ENCODE peak calls at places on chromosomes 16 and 17, in seven cellular contexts. U is A673, V is mesenchymal stem cell, G is heart right ventricle, D is sigmoid colon, K is body of pancreas, Y is pancreas. R is an unnamed sample. For H3K36me3, the result is how much of the 10 kb centered on the place peaks cover.

GRCh38 chr16:70306880-70307279 is 7.9 kb downstream of the DDX19B start:
- DNase-seq in G (no peak), K (no peak), Y (no peak), V (no peak), D (no peak), U (no peak), R (no peak)

GRCh38 chr17:73347355-73347754 is 35.6 kb upstream of the CDC42EP4 start:
- DNase-seq in V (no peak), U (peak), D (no peak), K (no peak), G (no peak), Y (no peak), R (no peak)

GRCh38 chr16:89170346-89171215 is 967 bp upstream of the CDH15 start:
- DNase-seq in U (no peak), Y (peak), K (peak), D (no peak), V (no peak), G (no peak), R (no peak)

GRCh38 chr16:19520861-19521331 is 1.0 kb downstream of the GDE1 start:
- DNase-seq in U (no peak), D (no peak), Y (no peak), V (peak), G (no peak), K (peak), R (peak)

GRCh38 chr17:14268264-14268663 is 31.6 kb upstream of the CDRT15 start:
- DNase-seq in G (no peak), K (peak), U (no peak), D (no peak), V (no peak), Y (no peak), R (no peak)

GRCh38 chr16:20928774-20929411 is 28.3 kb downstream of the LYRM1 start:
- DNase-seq in U (no peak), Y (no peak), D (no peak), V (no peak), K (no peak), G (no peak), R (no peak)

GRCh38 chr17:7173687-7174602 is 5.2 kb downstream of the ASGR1 start:
- DNase-seq in V (peak), K (peak), U (peak), G (peak), D (peak), Y (peak), R (no peak)

GRCh38 chr16:12298285-12298684 is 321.8 kb downstream of the SNX29 start:
- DNase-seq in V (no peak), G (no peak), D (no peak), K (no peak), Y (no peak), U (no peak), R (no peak)

GRCh38 chr17:62573480-62574117 is 53.9 kb upstream of the MRC2 start:
- DNase-seq in K (no peak), V (no peak), D (no peak), Y (no peak), G (no peak), U (no peak), R (no peak)

GRCh38 chr17:48728232-48729231 is at the start of gene HOXB13:
- DNase-seq in Y (no peak), K (peak), V (peak), U (peak), G (no peak), D (peak), R (no peak)

GRCh38 chr16:17395849-17396480 is 74.8 kb downstream of the XYLT1 start:
- DNase-seq in Y (peak), V (no peak), U (no peak), G (no peak), D (peak), K (peak), R (no peak)

GRCh38 chr17:9907883-9908648 is 3.0 kb upstream of the RCVRN start:
- DNase-seq in K (no peak), Y (no peak), D (no peak), G (no peak), V (peak), U (no peak), R (no peak)

GRCh38 chr17:68182940-68183551 is 64.8 kb upstream of the AMZ2 start:
- DNase-seq in K (no peak), V (no peak), G (no peak), U (no peak), D (no peak), Y (no peak), R (no peak)

GRCh38 chr17:55990332-55991006 is 162.8 kb upstream of the ANKFN1 start:
- DNase-seq in Y (no peak), V (no peak), G (no peak), U (no peak), K (no peak), D (no peak), R (no peak)

GRCh38 chr17:78355701-78356100 is 4.2 kb downstream of the SOCS3 start:
- DNase-seq in U (no peak), V (no peak), K (no peak), Y (no peak), G (no peak), D (no peak), R (no peak)

GRCh38 chr17:43570518-43570928 is 24.4 kb upstream of the ETV4 start:
- DNase-seq in Y (no peak), G (no peak), V (peak), K (no peak), D (no peak), U (no peak), R (peak)

GRCh38 chr17:17886747-17887146 is 50.0 kb upstream of the SREBF1 start:
- DNase-seq in Y (no peak), G (no peak), U (no peak), V (no peak), K (peak), D (peak), R (no peak)

GRCh38 chr16:85025781-85026653 is 1.6 kb upstream of the KIAA0513 start:
- DNase-seq in K (no peak), Y (no peak), D (no peak), U (no peak), V (no peak), G (no peak), R (no peak)

GRCh38 chr16:56424791-56425438 is 430 bp downstream of the AMFR start:
- DNase-seq in U (peak), Y (peak), K (peak), D (peak), G (peak), V (peak), R (no peak)

GRCh38 chr17:64515419-64515818 is 8.6 kb downstream of the CEP95 start:
- DNase-seq in Y (no peak), U (no peak), D (no peak), G (no peak), K (no peak), V (no peak), R (no peak)

GRCh38 chr16:76913046-76913445 is 277.9 kb upstream of the MON1B start:
- DNase-seq in U (no peak), K (no peak), V (no peak), G (no peak), Y (no peak), D (no peak), R (no peak)

GRCh38 chr17:40952675-40953074 is 14.1 kb downstream of the KRT39 start:
- DNase-seq in D (no peak), V (peak), U (peak), K (no peak), G (no peak), Y (no peak), R (peak)

GRCh38 chr17:57295526-57296023 is 39.3 kb downstream of the MSI2 start:
- DNase-seq in G (no peak), U (peak), K (no peak), Y (no peak), D (no peak), V (peak), R (peak)

GRCh38 chr16:4395055-4395726 is 21.2 kb downstream of the CORO7 start:
- DNase-seq in G (no peak), Y (no peak), V (no peak), U (no peak), D (no peak), K (no peak), R (no peak)

GRCh38 chr17:40071720-40072480 is 9.1 kb downstream of the THRA start:
- DNase-seq in Y (peak), G (peak), U (peak), K (peak), D (peak), V (peak), R (no peak)

GRCh38 chr16:19698480-19699465 is 19.3 kb downstream of the KNOP1 start:
- DNase-seq in V (no peak), K (no peak), U (no peak), Y (no peak), G (no peak), D (no peak), R (no peak)

GRCh38 chr16:67404740-67405226 is 11.5 kb upstream of the TPPP3 start:
- DNase-seq in V (no peak), U (no peak), D (no peak), K (peak), G (no peak), Y (peak), R (no peak)

GRCh38 chr17:78416791-78417530 is 38.5 kb downstream of the PGS1 start:
- DNase-seq in G (peak), V (peak), K (no peak), Y (no peak), D (peak), U (no peak), R (no peak)

GRCh38 chr16:29825145-29826044 is 5.1 kb downstream of the MVP start:
- DNase-seq in K (no peak), U (no peak), G (peak), Y (no peak), D (peak), V (peak), R (peak)

GRCh38 chr16:77330332-77331043 is 104.3 kb downstream of the ADAMTS18 start:
- DNase-seq in K (no peak), D (no peak), V (no peak), U (no peak), G (no peak), Y (no peak), R (no peak)

GRCh38 chr16:30882429-30883310 is 11.2 kb downstream of the BCL7C start:
- DNase-seq in U (no peak), Y (no peak), V (no peak), K (no peak), G (no peak), D (no peak), R (no peak)

GRCh38 chr16:48613061-48613957 is 3.3 kb upstream of the N4BP1 start:
- DNase-seq in U (no peak), V (peak), D (no peak), G (no peak), Y (no peak), K (no peak), R (peak)

GRCh38 chr17:8966926-8967325 is 1.4 kb upstream of the PIK3R5 start:
- DNase-seq in G (no peak), D (no peak), U (no peak), Y (no peak), K (no peak), V (no peak), R (no peak)

GRCh38 chr16:49483251-49483650 is 109.6 kb downstream of the C16orf78 start:
- DNase-seq in K (no peak), G (no peak), Y (no peak), V (no peak), D (peak), U (no peak), R (no peak)

GRCh38 chr16:83336630-83337029 is 471.1 kb upstream of the HSBP1 start:
- DNase-seq in K (no peak), D (no peak), U (no peak), Y (no peak), G (no peak), V (peak), R (peak)

GRCh38 chr17:50692448-50693040 is 15.2 kb downstream of the ANKRD40 start:
- DNase-seq in D (no peak), U (no peak), Y (no peak), G (no peak), V (no peak), K (peak), R (no peak)

GRCh38 chr17:75820411-75821080 is 23.7 kb downstream of the UNC13D start:
- DNase-seq in D (no peak), G (no peak), V (no peak), U (no peak), K (no peak), Y (peak), R (no peak)

GRCh38 chr17:75823257-75824041 is 20.8 kb downstream of the UNC13D start:
- DNase-seq in U (no peak), V (no peak), G (no peak), D (no peak), K (no peak), Y (peak), R (no peak)

GRCh38 chr17:75822800-75823166 is 21.4 kb downstream of the UNC13D start:
- DNase-seq in U (no peak), V (no peak), Y (peak), D (no peak), K (no peak), G (no peak), R (no peak)

GRCh38 chr17:75821552-75821951 is 22.7 kb downstream of the UNC13D start:
- DNase-seq in G (no peak), Y (peak), U (no peak), K (no peak), D (no peak), V (no peak), R (no peak)

DNA sequence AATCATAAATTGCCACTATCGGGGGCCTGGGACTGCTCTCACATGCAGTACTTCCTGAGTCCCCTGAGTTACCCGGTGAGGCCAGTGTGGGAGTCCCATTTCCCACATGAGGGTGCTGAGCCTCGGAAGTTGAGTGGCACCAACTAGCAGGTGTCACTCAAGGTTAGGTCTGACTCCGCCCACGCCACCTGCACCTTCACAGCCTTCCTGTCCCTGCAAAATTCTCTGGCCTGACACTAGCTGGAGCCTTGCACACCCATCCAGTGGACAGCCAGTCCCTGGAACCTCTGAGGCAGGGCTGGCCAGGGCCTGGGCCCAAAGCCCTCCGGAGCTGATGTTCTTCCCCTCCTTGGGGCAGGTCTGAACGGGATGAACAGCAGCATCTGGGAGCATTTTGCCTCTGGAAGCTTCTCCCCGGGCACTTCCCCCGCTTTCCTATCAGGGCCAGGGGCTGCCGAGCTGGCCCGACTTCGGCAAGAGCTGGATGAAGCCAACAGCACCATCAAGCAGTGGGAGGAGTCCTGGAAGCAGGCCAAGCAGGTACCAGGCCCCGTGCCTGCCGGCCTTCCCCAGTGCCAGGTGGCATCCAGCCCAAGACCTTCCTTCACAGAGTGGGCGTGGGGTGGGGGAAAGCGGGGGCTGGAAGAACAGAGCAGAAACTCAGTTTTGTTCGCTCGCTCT is 21.9 kb downstream of the UNC13D start:
- DNase-seq in Y (peak), V (no peak), K (peak), U (no peak), D (no peak), G (no peak), R (no peak)
- H3K36me3 ChIP-seq in Y (under half), V (half or more), K (under half), U (half or more), D (half or more), G (under half), R (under half)

DNA sequence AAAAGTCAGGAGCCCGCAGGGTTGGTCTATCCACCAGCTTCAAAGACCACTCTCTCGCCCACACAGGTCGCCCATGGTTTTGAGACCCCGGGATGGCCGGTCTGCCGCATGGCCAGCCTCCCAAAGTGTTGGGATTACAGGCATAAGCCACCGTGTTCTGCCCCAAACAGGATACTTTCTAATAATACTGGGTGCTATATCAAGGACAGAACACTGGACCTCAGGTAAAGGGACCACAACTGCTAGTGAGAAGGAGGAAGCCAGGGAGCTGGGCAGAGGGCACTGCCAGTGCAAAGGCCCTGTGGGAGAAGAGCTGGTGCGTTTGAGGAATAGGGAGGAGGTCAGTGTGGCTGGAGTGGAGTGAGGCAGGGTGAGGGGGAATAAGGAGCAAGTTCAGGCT is 34.1 kb downstream of the IL21R start:
- DNase-seq in K (no peak), D (peak), G (peak), U (no peak), V (no peak), Y (no peak), R (no peak)
- H3K27ac ChIP-seq in K (no peak), D (no peak), G (no peak), U (no peak), V (no peak), Y (no peak), R (no peak)

DNA sequence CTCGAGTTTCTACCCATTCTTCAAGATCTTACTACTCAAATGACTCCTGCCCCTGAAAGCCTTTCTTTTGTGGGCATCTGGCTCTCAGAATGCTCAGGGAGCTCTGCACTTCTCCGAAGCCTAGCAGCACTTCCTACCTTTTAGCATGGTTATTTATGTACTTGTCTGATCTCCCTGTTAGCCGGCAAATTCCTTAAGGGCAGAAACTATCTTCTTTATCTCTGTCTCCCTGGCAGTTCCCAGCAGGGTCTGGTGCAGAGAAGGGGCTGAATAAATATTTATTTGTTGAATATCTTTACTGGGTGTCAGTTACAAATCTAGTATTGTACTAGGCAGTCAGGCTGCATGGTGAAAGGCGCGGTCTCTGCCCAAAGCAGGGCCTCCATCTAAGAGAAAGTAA is 30.7 kb downstream of the TMEM132E start:
- DNase-seq in V (no peak), G (no peak), D (no peak), K (no peak), U (no peak), Y (no peak), R (no peak)
- H3K36me3 ChIP-seq in V (under half), G (under half), D (under half), K (under half), U (under half), Y (under half), R (under half)

DNA sequence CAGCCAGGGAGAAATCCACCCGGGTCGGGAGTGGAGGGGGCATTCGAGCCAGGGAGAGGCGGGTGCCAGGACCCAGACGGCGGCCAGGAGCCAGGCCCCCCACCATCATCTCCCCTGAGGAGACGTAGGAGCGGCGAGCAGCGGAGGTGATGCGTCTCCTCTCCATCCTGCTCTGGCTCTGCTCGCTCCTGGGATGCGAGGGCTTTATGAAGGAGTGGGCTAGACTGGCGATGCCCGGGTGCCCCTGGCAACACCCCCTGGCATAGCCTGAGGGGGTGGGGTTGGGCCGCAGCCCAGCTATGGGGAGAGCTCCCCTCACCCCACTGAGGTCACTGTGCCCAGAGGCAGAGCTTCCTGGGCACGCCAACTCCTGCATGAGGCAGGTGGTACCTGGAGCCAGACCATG is at the start of gene GFAP:
- DNase-seq in K (no peak), D (no peak), U (no peak), V (no peak), Y (no peak), G (no peak), R (no peak)
- H3K27ac ChIP-seq in K (peak), D (peak), U (no peak), V (no peak), Y (peak), G (peak), R (no peak)

R was measured in brain microvascular endothelial cell.